ENCODE peak calls at places on chromosomes 6 and 20, in five cellular contexts. N is cardiac muscle cell, A is tibial artery, B is glutamatergic neuron, R is epithelial cell of esophagus. X is an unnamed sample.

GRCh38 chr6:10883312-10884244 is 1.7 kb upstream of the GCM2 start:
- DNase-seq in N (no peak), A (no peak), B (no peak), R (no peak), X (no peak)

GRCh38 chr6:106572436-106572835 is 56.9 kb downstream of the RTN4IP1 start:
- DNase-seq in N (no peak), A (no peak), B (no peak), R (no peak), X (no peak)

GRCh38 chr6:119661628-119662027 is 312.1 kb upstream of the MAN1A1 start:
- DNase-seq in N (no peak), A (no peak), B (no peak), R (peak; percentile 2), X (no peak)

GRCh38 chr6:149482542-149483261 is 2.1 kb downstream of the ZC3H12D start:
- DNase-seq in N (no peak), A (no peak), B (no peak), R (no peak), X (no peak)

GRCh38 chr6:61640463-61640862 is 645.6 kb downstream of the KHDRBS2 start:
- DNase-seq in N (no peak), A (no peak), B (no peak), R (no peak), X (no peak)

GRCh38 chr6:158285321-158285960 is 26.8 kb upstream of the TULP4 start:
- DNase-seq in N (peak; percentile 39), A (no peak), B (peak; percentile 36), R (peak; percentile 16), X (no peak)

GRCh38 chr6:44078795-44079671 is 48.2 kb downstream of the MRPL14 start:
- DNase-seq in N (peak; percentile 76), A (peak; percentile 81), B (peak; percentile 77), R (peak; percentile 78), X (peak; percentile 90)

GRCh38 chr6:30721198-30722024 is 1.3 kb downstream of the TUBB start:
- DNase-seq in N (peak; percentile 95), A (peak; percentile 85), B (peak; percentile 94), R (peak; percentile 90), X (peak; percentile 97)

GRCh38 chr6:121106962-121107361 is 227.3 kb downstream of the TBC1D32 start:
- DNase-seq in N (no peak), A (no peak), B (no peak), R (no peak), X (no peak)

GRCh38 chr20:21507275-21508229 is 6.3 kb downstream of the NKX2-2 start:
- DNase-seq in N (no peak), A (no peak), B (no peak), R (no peak), X (no peak)

GRCh38 chr20:57266251-57267157 is at the start of gene BMP7:
- DNase-seq in N (no peak), A (no peak), B (peak; percentile 73), R (no peak), X (peak; percentile 26)

GRCh38 chr6:25388776-25389175 is 109.6 kb downstream of the CARMIL1 start:
- DNase-seq in N (no peak), A (no peak), B (no peak), R (peak; percentile 58), X (no peak)

GRCh38 chr20:49424536-49424935 is 57.9 kb downstream of the KCNB1 start:
- DNase-seq in N (no peak), A (no peak), B (peak; percentile 55), R (no peak), X (no peak)

GRCh38 chr20:10316582-10316981 is 98.0 kb downstream of the SNAP25 start:
- DNase-seq in N (no peak), A (no peak), B (no peak), R (no peak), X (peak; percentile 11)

GRCh38 chr6:722608-723007 is 29.7 kb upstream of the EXOC2 start:
- DNase-seq in N (peak; percentile 72), A (no peak), B (no peak), R (no peak), X (no peak)

GRCh38 chr6:126628125-126628524 is 288.2 kb downstream of the CENPW start:
- DNase-seq in N (no peak), A (no peak), B (no peak), R (no peak), X (no peak)

GRCh38 chr6:57262491-57262890 is 40.4 kb upstream of the RAB23 start:
- DNase-seq in N (no peak), A (peak; percentile 89), B (no peak), R (no peak), X (no peak)

GRCh38 chr6:107866606-107867301 is 42.6 kb upstream of the SCML4 start:
- DNase-seq in N (peak; percentile 55), A (no peak), B (no peak), R (peak; percentile 42), X (no peak)

GRCh38 chr6:12014027-12014872 is 2.1 kb downstream of the HIVEP1 start:
- DNase-seq in N (peak; percentile 57), A (no peak), B (no peak), R (peak; percentile 63), X (no peak)

GRCh38 chr6:11094411-11094851 is 797 bp downstream of the SMIM13 start:
- DNase-seq in N (peak; percentile 51), A (peak; percentile 39), B (peak; percentile 52), R (peak; percentile 63), X (peak; percentile 60)

GRCh38 chr6:41727705-41728072 is 7.7 kb downstream of the TFEB start:
- DNase-seq in N (no peak), A (no peak), B (no peak), R (no peak), X (no peak)

GRCh38 chr6:140992678-140993077 is 1140.0 kb upstream of the GJE1 start:
- DNase-seq in N (no peak), A (no peak), B (no peak), R (no peak), X (no peak)

GRCh38 chr20:49775229-49775693 is 37.4 kb upstream of the SLC9A8 start:
- DNase-seq in N (peak; percentile 90), A (peak; percentile 44), B (no peak), R (peak; percentile 27), X (peak; percentile 69)

GRCh38 chr20:53943522-53944291 is 126.7 kb downstream of the BCAS1 start:
- DNase-seq in N (peak; percentile 63), A (no peak), B (no peak), R (peak; percentile 32), X (no peak)

GRCh38 chr6:36722365-36722764 is 24.7 kb downstream of the RAB44 start:
- DNase-seq in N (no peak), A (no peak), B (no peak), R (no peak), X (no peak)

GRCh38 chr6:36725581-36725980 is 28.0 kb downstream of the RAB44 start:
- DNase-seq in N (no peak), A (no peak), B (no peak), R (no peak), X (no peak)

GRCh38 chr6:36727491-36728021 is 29.9 kb downstream of the RAB44 start:
- DNase-seq in N (peak; percentile 14), A (no peak), B (peak; percentile 51), R (peak; percentile 53), X (peak; percentile 86)

GRCh38 chr6:36722879-36723278 is 25.3 kb downstream of the RAB44 start:
- DNase-seq in N (no peak), A (no peak), B (no peak), R (peak; percentile 82), X (no peak)

DNA sequence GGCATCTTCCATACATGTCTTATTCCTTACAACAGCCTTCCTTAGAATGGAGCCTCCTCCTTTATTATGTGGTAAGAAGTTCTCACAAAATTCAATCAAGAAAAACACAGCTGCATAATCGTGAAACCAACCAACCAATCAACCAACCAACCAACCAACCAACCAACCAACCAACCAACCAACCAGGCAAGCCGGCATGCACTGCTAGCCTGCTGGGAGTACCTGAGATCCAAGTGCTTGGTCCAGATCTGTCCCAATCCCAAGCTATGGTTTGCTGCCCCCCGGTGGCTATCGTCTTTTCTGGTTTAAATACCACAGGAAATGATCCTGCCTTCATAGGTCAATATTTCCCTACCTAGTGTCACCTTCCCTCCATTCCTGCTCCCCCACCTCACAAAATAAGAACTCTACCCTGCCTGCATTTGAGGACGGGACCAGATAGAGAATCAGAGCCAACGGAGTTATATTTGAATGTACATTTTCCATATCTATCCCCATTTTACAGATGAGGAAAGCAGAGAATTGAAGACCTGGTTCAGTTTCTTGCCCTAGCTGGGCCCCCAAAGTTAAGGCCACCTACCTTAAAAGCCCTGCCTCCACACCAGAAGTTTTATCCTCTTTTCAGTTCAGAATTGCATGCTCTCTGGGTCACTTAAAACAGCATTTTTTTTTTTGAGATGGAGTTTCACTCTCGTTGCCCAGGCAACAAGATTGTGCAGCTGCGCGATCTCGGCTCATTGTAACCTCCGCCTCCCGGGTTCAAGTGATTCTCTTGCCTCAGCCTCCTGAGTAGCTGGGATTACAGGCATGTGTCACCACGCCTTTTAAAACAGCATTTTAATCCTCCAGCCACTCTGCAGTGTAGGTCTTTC is 27.1 kb downstream of the RAB44 start:
- DNase-seq in N (peak; percentile 77), A (peak; percentile 68), B (peak; percentile 78), R (peak; percentile 84), X (peak; percentile 92)
- TF ChIP-seq CTCF in N (peak; percentile 69), A (peak; percentile 44), B (no peak), R (peak; percentile 68), X (peak; percentile 83)

GRCh38 chr6:90100059-90100665 is 196.5 kb downstream of the BACH2 start:
- DNase-seq in N (no peak), A (no peak), B (no peak), R (peak; percentile 60), X (no peak)

GRCh38 chr6:90096818-90097217 is 199.8 kb downstream of the BACH2 start:
- DNase-seq in N (no peak), A (no peak), B (no peak), R (no peak), X (no peak)

GRCh38 chr6:90098637-90099036 is 198.0 kb downstream of the BACH2 start:
- DNase-seq in N (peak; percentile 39), A (no peak), B (no peak), R (peak; percentile 36), X (no peak)

GRCh38 chr6:90097357-90097756 is 199.3 kb downstream of the BACH2 start:
- DNase-seq in N (no peak), A (no peak), B (no peak), R (peak; percentile 51), X (no peak)

GRCh38 chr6:90098025-90098474 is 198.6 kb downstream of the BACH2 start:
- DNase-seq in N (peak; percentile 95), A (peak; percentile 91), B (no peak), R (peak; percentile 96), X (no peak)
- TF ChIP-seq CTCF in N (peak; percentile 48), A (peak; percentile 52), B (no peak), R (peak; percentile 57), X (peak; percentile 11)

GRCh38 chr6:118580585-118581419 is 32.7 kb downstream of the PLN start:
- DNase-seq in N (peak; percentile 95), A (peak; percentile 41), B (no peak), R (peak; percentile 77), X (peak; percentile 33)
- TF ChIP-seq CTCF in N (peak; percentile 69), A (peak; percentile 67), B (peak; percentile 71), R (peak; percentile 67), X (peak; percentile 74)

GRCh38 chr6:32147401-32148132 is 4.2 kb downstream of the PRRT1 start:
- DNase-seq in N (no peak), A (no peak), B (no peak), R (no peak), X (no peak)
- TF ChIP-seq CTCF in N (no peak), A (no peak), B (no peak), R (no peak), X (no peak)

DNA sequence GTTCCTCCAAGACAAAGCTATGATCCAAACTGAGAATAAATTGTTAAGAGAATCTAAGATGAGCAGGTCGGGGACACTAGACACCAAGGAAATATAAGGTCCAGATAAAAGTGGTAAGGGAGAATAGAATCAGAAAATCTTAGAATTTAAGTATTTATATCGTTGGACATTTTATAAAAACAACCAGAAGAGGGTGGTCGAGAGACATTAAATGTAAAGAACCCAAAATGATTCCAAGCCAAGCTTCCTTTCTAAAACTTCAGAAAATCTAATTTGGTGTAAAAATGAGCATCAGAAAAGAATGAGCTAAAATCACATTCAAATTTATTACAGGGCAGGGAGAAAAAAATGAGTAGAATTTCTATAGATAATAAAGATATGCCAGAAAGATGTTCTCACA is 97.8 kb upstream of the OGFRL1 start:
- DNase-seq in N (peak; percentile 65), A (no peak), B (no peak), R (peak; percentile 38), X (no peak)
- TF ChIP-seq CTCF in N (peak; percentile 23), A (peak; percentile 31), B (peak; percentile 11), R (no peak), X (no peak)

X was measured in WERI-Rb-1.